ENCODE peak calls at places on chromosomes 6 and 20, in five cellular contexts. One of them, this sample, is unnamed.

GRCh38 chr6:96775727-96776400 is 61.4 kb downstream of the GPR63 start:
- DNase-seq in myocyte: no peak
- DNase-seq in AG20443: no peak
- DNase-seq in M059J: no peak
- DNase-seq in psoas muscle: no peak
- DNase-seq in this sample: no peak

GRCh38 chr6:665403-666267 is 8.7 kb upstream of the HUS1B start:
- DNase-seq in psoas muscle: no peak
- DNase-seq in myocyte: no peak
- DNase-seq in M059J: no peak
- DNase-seq in AG20443: no peak
- DNase-seq in this sample: no peak

GRCh38 chr6:134288538-134289203 is 29.2 kb downstream of the SGK1 start:
- DNase-seq in M059J: peak; percentile 95
- DNase-seq in psoas muscle: no peak
- DNase-seq in AG20443: peak; percentile 63
- DNase-seq in myocyte: peak; percentile 40
- DNase-seq in this sample: peak; percentile 86

GRCh38 chr6:167506443-167507231 is 181.8 kb downstream of the TTLL2 start:
- DNase-seq in psoas muscle: no peak
- DNase-seq in myocyte: no peak
- DNase-seq in M059J: no peak
- DNase-seq in AG20443: no peak
- DNase-seq in this sample: no peak

GRCh38 chr20:57734754-57735153 is 24.9 kb upstream of the PMEPA1 start:
- DNase-seq in myocyte: no peak
- DNase-seq in psoas muscle: peak; percentile 23
- DNase-seq in AG20443: no peak
- DNase-seq in M059J: no peak
- DNase-seq in this sample: no peak

GRCh38 chr6:19934996-19935591 is 97.9 kb downstream of the ID4 start:
- DNase-seq in AG20443: no peak
- DNase-seq in M059J: no peak
- DNase-seq in myocyte: no peak
- DNase-seq in psoas muscle: no peak
- DNase-seq in this sample: no peak

GRCh38 chr6:130482645-130483390 is 117.0 kb downstream of the TMEM200A start:
- DNase-seq in psoas muscle: no peak
- DNase-seq in AG20443: no peak
- DNase-seq in myocyte: no peak
- DNase-seq in M059J: peak; percentile 83
- DNase-seq in this sample: peak; percentile 79

GRCh38 chr20:20235681-20236080 is 132.2 kb upstream of the INSM1 start:
- DNase-seq in AG20443: no peak
- DNase-seq in M059J: no peak
- DNase-seq in psoas muscle: no peak
- DNase-seq in myocyte: no peak
- DNase-seq in this sample: no peak

GRCh38 chr6:90140683-90141082 is 156.0 kb downstream of the BACH2 start:
- DNase-seq in AG20443: no peak
- DNase-seq in psoas muscle: no peak
- DNase-seq in myocyte: no peak
- DNase-seq in M059J: no peak
- DNase-seq in this sample: no peak

GRCh38 chr6:128966934-128967333 is 84.0 kb downstream of the LAMA2 start:
- DNase-seq in M059J: no peak
- DNase-seq in AG20443: no peak
- DNase-seq in psoas muscle: no peak
- DNase-seq in myocyte: no peak
- DNase-seq in this sample: no peak

GRCh38 chr6:168681748-168682147 is 240.8 kb downstream of the SMOC2 start:
- DNase-seq in M059J: no peak
- DNase-seq in AG20443: no peak
- DNase-seq in myocyte: no peak
- DNase-seq in psoas muscle: no peak
- DNase-seq in this sample: no peak

GRCh38 chr6:156279306-156279969 is 497.7 kb upstream of the ARID1B start:
- DNase-seq in myocyte: peak; percentile 35
- DNase-seq in M059J: no peak
- DNase-seq in AG20443: no peak
- DNase-seq in psoas muscle: no peak
- DNase-seq in this sample: no peak

GRCh38 chr6:142372348-142372747 is 70.5 kb downstream of the ADGRG6 start:
- DNase-seq in AG20443: no peak
- DNase-seq in M059J: peak; percentile 93
- DNase-seq in myocyte: peak; percentile 62
- DNase-seq in psoas muscle: no peak
- DNase-seq in this sample: no peak

GRCh38 chr6:32190946-32191677 is 1.1 kb upstream of the PBX2 start:
- DNase-seq in AG20443: no peak
- DNase-seq in M059J: no peak
- DNase-seq in psoas muscle: no peak
- DNase-seq in myocyte: no peak
- DNase-seq in this sample: peak; percentile 71

This sample was measured in osteoblast.